ENCODE peak calls at places on chromosomes 5 and 9, in seven cellular contexts. G is activated CD8-positive, alpha-beta T cell treated with anti-CD3 and anti-CD28 coated beads for 36 hours; K is KG1; F is astrocyte; M is left colon; A is activated CD4-positive, alpha-beta T cell treated with anti-CD3 and anti-CD28 coated beads, Interleukin-2, amount 50 U/mL, for 4 hours; S is SHP77 treated with DMSO at 0.1 percent for 48 hours. E is an unnamed sample.

GRCh38 chr5:76104027-76104426 is 20.8 kb downstream of the SV2C start:
- DNase-seq in G (peak; percentile 40), K (peak; percentile 51), F (no peak), M (peak; percentile 62), A (no peak), S (no peak), E (peak; percentile 76)

GRCh38 chr9:129008469-129008965 is 19.6 kb downstream of the SH3GLB2 start:
- DNase-seq in G (no peak), K (no peak), F (no peak), M (no peak), A (no peak), S (no peak), E (no peak)

GRCh38 chr5:115398726-115399125 is 102.3 kb upstream of the CCDC112 start:
- DNase-seq in G (no peak), K (no peak), F (peak; percentile 95), M (no peak), A (no peak), S (no peak), E (no peak)

GRCh38 chr9:126321742-126322141 is 4.9 kb upstream of the MVB12B start:
- DNase-seq in G (no peak), K (no peak), F (no peak), M (no peak), A (no peak), S (no peak), E (no peak)

GRCh38 chr5:5770825-5771224 is 348.3 kb downstream of the ICE1 start:
- DNase-seq in G (no peak), K (no peak), F (no peak), M (no peak), A (no peak), S (no peak), E (no peak)

GRCh38 chr5:172768573-172769323 is 2.2 kb downstream of the DUSP1 start:
- DNase-seq in G (no peak), K (no peak), F (peak; percentile 52), M (no peak), A (no peak), S (no peak), E (no peak)

GRCh38 chr5:177495243-177496060 is 2.0 kb downstream of the PDLIM7 start:
- DNase-seq in G (peak; percentile 46), K (no peak), F (peak; percentile 86), M (peak; percentile 54), A (no peak), S (no peak), E (peak; percentile 95)

GRCh38 chr5:167208911-167209310 is 1082.5 kb upstream of the WWC1 start:
- DNase-seq in G (no peak), K (no peak), F (peak; percentile 72), M (no peak), A (no peak), S (no peak), E (no peak)

GRCh38 chr5:134020188-134020587 is 15.4 kb upstream of the VDAC1 start:
- DNase-seq in G (no peak), K (no peak), F (no peak), M (peak; percentile 61), A (no peak), S (no peak), E (no peak)

GRCh38 chr5:14142202-14142855 is 813 bp upstream of the TRIO start:
- DNase-seq in G (no peak), K (no peak), F (no peak), M (no peak), A (no peak), S (peak; percentile 84), E (no peak)

GRCh38 chr5:92552206-92553160 is 1028.5 kb downstream of the NR2F1-AS1 start:
- DNase-seq in G (no peak), K (no peak), F (peak; percentile 99), M (no peak), A (no peak), S (peak; percentile 36), E (no peak)

GRCh38 chr9:134372621-134373267 is 46.5 kb downstream of the RXRA start:
- DNase-seq in G (no peak), K (no peak), F (no peak), M (no peak), A (no peak), S (no peak), E (no peak)

GRCh38 chr5:28809811-28810750 is 1771.7 kb upstream of the CDH9 start:
- DNase-seq in G (no peak), K (no peak), F (no peak), M (no peak), A (no peak), S (no peak), E (no peak)

GRCh38 chr5:136458481-136458880 is 93.1 kb upstream of the TRPC7 start:
- DNase-seq in G (no peak), K (no peak), F (no peak), M (no peak), A (no peak), S (no peak), E (no peak)

GRCh38 chr5:160486573-160486972 is 64.9 kb downstream of the PTTG1 start:
- DNase-seq in G (peak; percentile 66), K (no peak), F (no peak), M (no peak), A (no peak), S (no peak), E (no peak)

GRCh38 chr9:35756743-35757526 is 2.9 kb upstream of the MSMP start:
- DNase-seq in G (peak; percentile 64), K (peak; percentile 48), F (no peak), M (peak; percentile 84), A (no peak), S (no peak), E (peak; percentile 78)

GRCh38 chr9:123434619-123435240 is 78.7 kb downstream of the CRB2 start:
- DNase-seq in G (no peak), K (no peak), F (no peak), M (no peak), A (no peak), S (no peak), E (peak; percentile 56)

GRCh38 chr5:110048508-110048907 is 358.8 kb downstream of the MAN2A1 start:
- DNase-seq in G (no peak), K (no peak), F (no peak), M (no peak), A (no peak), S (no peak), E (no peak)

E was measured in neural progenitor cell.